ENCODE peak calls at places on chromosomes 6 and 20, in six cellular contexts. T is neural progenitor cell, P is HCT116, V is GM23248, Y is hepatocyte, B is A673. H is an unnamed sample.

GRCh38 chr6:51093899-51094665 is 275.4 kb downstream of the TFAP2B start:
- DNase-seq in T (no peak), P (no peak), V (no peak), Y (no peak), B (no peak), H (no peak)

GRCh38 chr6:90859056-90859455 is 272.2 kb upstream of the MAP3K7 start:
- DNase-seq in T (peak), P (no peak), V (no peak), Y (no peak), B (no peak), H (no peak)

GRCh38 chr6:17157617-17158016 is 55.8 kb downstream of the STMND1 start:
- DNase-seq in T (no peak), P (no peak), V (no peak), Y (no peak), B (no peak), H (no peak)

GRCh38 chr6:33787954-33788693 is 806 bp downstream of the LEMD2 start:
- DNase-seq in T (peak), P (peak), V (peak), Y (peak), B (peak), H (peak)

GRCh38 chr6:13624871-13625288 is 9.7 kb downstream of the NOL7 start:
- DNase-seq in T (peak), P (peak), V (peak), Y (peak), B (peak), H (peak)

GRCh38 chr6:135280375-135281136 is 99.4 kb downstream of the MYB start:
- DNase-seq in T (no peak), P (no peak), V (peak), Y (no peak), B (peak), H (no peak)

GRCh38 chr20:15799871-15800270 is 773.4 kb downstream of the KIF16B start:
- DNase-seq in T (no peak), P (no peak), V (peak), Y (no peak), B (no peak), H (peak)

GRCh38 chr6:44237021-44237812 is 9.7 kb upstream of the HSP90AB1 start:
- DNase-seq in T (peak), P (peak), V (peak), Y (peak), B (peak), H (peak)

GRCh38 chr6:49142422-49143151 is 320.5 kb downstream of the MMUT start:
- DNase-seq in T (peak), P (no peak), V (no peak), Y (no peak), B (no peak), H (no peak)

GRCh38 chr6:73580247-73581149 is 59.7 kb upstream of the EEF1A1 start:
- DNase-seq in T (peak), P (peak), V (peak), Y (peak), B (peak), H (peak)

GRCh38 chr6:98657764-98658163 is 176.6 kb upstream of the POU3F2 start:
- DNase-seq in T (peak), P (no peak), V (peak), Y (peak), B (peak), H (peak)

GRCh38 chr6:41072836-41073202 is at the start of gene NFYA:
- DNase-seq in T (peak), P (no peak), V (no peak), Y (no peak), B (peak), H (no peak)

GRCh38 chr20:5973172-5973571 is 22.7 kb downstream of the MCM8 start:
- DNase-seq in T (no peak), P (no peak), V (peak), Y (peak), B (no peak), H (peak)

GRCh38 chr6:13491538-13491937 is 4.1 kb upstream of the GFOD1 start:
- DNase-seq in T (no peak), P (no peak), V (no peak), Y (no peak), B (no peak), H (no peak)

GRCh38 chr6:21800330-21800729 is 206.8 kb downstream of the SOX4 start:
- DNase-seq in T (no peak), P (no peak), V (no peak), Y (no peak), B (no peak), H (peak)

GRCh38 chr6:31287621-31288020 is 15.7 kb upstream of the HLA-C start:
- DNase-seq in T (no peak), P (no peak), V (no peak), Y (no peak), B (no peak), H (no peak)

DNA sequence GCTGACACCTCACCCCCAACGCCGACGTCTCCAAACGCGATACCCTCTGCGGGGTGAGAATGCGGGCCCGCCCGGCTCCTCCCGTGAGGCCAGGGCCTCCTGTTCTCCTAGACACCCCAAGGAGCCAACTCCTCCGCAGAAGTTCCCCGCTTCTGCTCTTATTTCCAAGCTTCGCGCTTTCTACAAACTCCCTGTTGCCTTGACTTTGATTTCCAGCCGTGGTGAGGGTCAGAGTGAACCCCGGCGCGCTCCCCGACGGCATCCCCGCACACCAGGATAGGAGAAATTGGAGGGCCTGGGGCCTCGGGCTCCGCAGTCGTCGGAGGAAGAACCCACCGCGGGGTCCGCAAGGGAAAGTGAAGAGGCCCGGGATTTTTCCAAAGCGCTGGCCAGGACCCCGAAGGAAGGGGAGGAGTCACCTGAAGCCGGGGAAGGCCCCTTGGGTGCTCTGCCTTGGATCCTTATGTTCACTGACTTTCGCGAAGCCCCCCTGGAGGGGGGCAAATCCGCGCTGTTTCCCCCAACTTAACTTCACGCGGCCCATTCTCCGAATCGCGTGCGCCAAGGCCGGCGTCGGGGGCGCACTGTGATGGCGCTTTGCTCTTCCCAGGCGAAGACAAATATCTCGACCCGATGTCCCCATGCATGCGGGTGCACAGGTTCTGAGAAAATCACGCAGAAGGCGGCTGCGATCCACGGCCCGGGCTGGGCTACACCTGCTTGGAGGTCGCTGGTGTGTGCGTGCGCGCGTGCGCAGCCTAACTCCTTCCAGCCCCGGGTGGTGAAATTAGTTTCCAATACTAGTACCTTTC is 3.0 kb upstream of the INSM1 start:
- DNase-seq in T (peak), P (no peak), V (no peak), Y (no peak), B (no peak), H (no peak)
- TF ChIP-seq EZH2 in T (peak), P (no peak), V (no peak), Y (peak), B (peak), H (no peak)

DNA sequence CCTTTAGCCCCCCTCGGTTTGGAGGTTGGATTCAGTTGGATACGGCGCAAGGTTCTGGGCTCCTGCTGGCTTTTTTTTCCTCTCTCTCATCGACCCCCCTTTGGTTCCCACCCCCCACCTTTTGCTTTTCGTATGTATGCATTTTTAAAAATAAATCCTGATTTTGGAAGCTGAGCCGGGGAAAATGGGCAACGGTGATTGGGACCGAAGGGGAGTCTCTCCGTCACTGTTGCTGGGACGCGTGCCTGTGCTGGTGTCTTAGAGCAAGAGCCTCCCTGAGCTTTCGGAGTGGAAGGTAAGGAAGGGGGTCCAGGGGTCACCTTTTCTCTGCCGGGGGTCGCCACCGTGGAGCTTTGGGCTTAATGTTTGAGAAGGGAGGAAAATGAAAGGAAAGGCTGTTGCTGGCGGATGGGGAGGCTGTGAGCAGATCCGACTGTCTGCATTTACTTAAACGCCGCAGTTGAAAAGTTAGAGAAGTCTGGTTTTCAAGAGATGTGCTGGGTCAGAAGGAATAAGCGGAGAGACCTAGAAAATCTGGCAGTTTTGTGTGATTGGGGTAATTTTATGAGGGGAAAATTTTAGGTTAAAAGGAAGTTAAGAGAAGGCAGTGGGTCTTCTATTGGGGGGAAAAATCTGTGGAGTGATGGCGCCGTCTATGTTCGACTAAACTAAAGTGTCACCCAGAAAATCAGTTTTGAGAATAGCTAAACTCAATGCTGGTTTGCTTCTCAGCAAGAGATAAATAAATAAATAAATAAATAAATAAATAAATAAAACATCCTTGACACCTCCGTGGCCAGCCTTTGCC is 828 bp downstream of the ADGRB3 start:
- DNase-seq in T (peak), P (no peak), V (peak), Y (peak), B (peak), H (no peak)
- TF ChIP-seq EZH2 in T (no peak), P (no peak), V (peak), Y (peak), B (no peak), H (peak)

GRCh38 chr6:84762220-84762940 is 2.0 kb downstream of the TBX18 start:
- DNase-seq in T (peak), P (no peak), V (peak), Y (peak), B (peak), H (no peak)
- TF ChIP-seq EZH2 in T (no peak), P (no peak), V (no peak), Y (peak), B (no peak), H (no peak)

GRCh38 chr20:56343861-56344381 is 14.9 kb upstream of the FAM210B start:
- DNase-seq in T (peak), P (no peak), V (peak), Y (peak), B (peak), H (peak)
- TF ChIP-seq EZH2 in T (peak), P (no peak), V (no peak), Y (no peak), B (no peak), H (no peak)